ENCODE peak calls at places on chromosomes 6 and 20, in seven cellular contexts. O is CD4-positive, alpha-beta memory T cell; A is heart right ventricle; V is hepatocyte; Z is endothelial cell of umbilical vein; Q is cardiac muscle cell; F is PC-9. M is an unnamed sample.

GRCh38 chr20:23217023-23217422 is 130.9 kb upstream of the CD93 start:
- DNase-seq in A (no peak), V (no peak), Q (no peak), O (no peak), Z (no peak), F (no peak), M (no peak)

GRCh38 chr6:168219167-168219566 is 100.4 kb downstream of the DACT2 start:
- DNase-seq in A (peak; percentile 39), Q (no peak), F (no peak), O (no peak), V (no peak), Z (no peak), M (no peak)

GRCh38 chr20:49508435-49509199 is 26.1 kb upstream of the KCNB1 start:
- DNase-seq in A (no peak), Z (peak; percentile 44), Q (peak; percentile 60), O (no peak), V (peak; percentile 72), F (no peak), M (no peak)

GRCh38 chr6:125267806-125268523 is 33.8 kb downstream of the HDDC2 start:
- DNase-seq in Z (peak; percentile 6), Q (no peak), O (no peak), F (no peak), A (no peak), V (no peak), M (no peak)

GRCh38 chr6:42093582-42094329 is 43.4 kb downstream of the TAF8 start:
- DNase-seq in Z (no peak), V (peak; percentile 42), F (peak; percentile 55), O (no peak), A (peak; percentile 43), Q (peak; percentile 25), M (no peak)

GRCh38 chr20:46401478-46401860 is 4.9 kb downstream of the ELMO2 start:
- DNase-seq in V (no peak), F (no peak), Q (no peak), A (no peak), Z (no peak), O (no peak), M (no peak)

GRCh38 chr6:9766240-9766915 is 648.5 kb downstream of the TFAP2A start:
- DNase-seq in Z (peak; percentile 82), V (peak; percentile 28), O (no peak), A (no peak), F (peak; percentile 35), Q (no peak), M (peak; percentile 59)

GRCh38 chr6:159969204-159969912 is 476 bp downstream of the IGF2R start:
- DNase-seq in F (peak; percentile 17), O (peak; percentile 57), Q (peak; percentile 66), A (peak; percentile 48), V (peak; percentile 62), Z (peak; percentile 33), M (no peak)

GRCh38 chr6:37690964-37691735 is 6.5 kb downstream of the MDGA1 start:
- DNase-seq in A (no peak), F (no peak), O (no peak), V (no peak), Z (no peak), Q (no peak), M (no peak)

GRCh38 chr6:150573041-150573681 is 26.5 kb upstream of the PLEKHG1 start:
- DNase-seq in A (no peak), O (no peak), V (peak; percentile 41), F (no peak), Z (no peak), Q (peak; percentile 32), M (no peak)

GRCh38 chr6:133548409-133548808 is 307.3 kb downstream of the EYA4 start:
- DNase-seq in F (no peak), A (no peak), Q (peak; percentile 51), Z (no peak), O (no peak), V (peak; percentile 46), M (peak; percentile 22)

GRCh38 chr6:145067430-145067829 is 667.9 kb downstream of the EPM2A start:
- DNase-seq in Q (no peak), F (no peak), Z (no peak), V (no peak), O (no peak), A (no peak), M (no peak)

GRCh38 chr20:49790077-49790798 is 22.4 kb upstream of the SLC9A8 start:
- DNase-seq in Z (peak; percentile 87), O (no peak), Q (no peak), A (peak; percentile 40), F (peak; percentile 33), V (peak; percentile 65), M (no peak)

GRCh38 chr20:4322499-4322898 is 307.1 kb upstream of the RNF24 start:
- DNase-seq in V (no peak), Z (no peak), O (no peak), F (no peak), A (no peak), Q (no peak), M (no peak)

GRCh38 chr20:60512436-60512835 is 554.2 kb downstream of the CDH26 start:
- DNase-seq in O (no peak), F (no peak), A (no peak), Z (no peak), Q (no peak), V (no peak), M (no peak)

GRCh38 chr6:47759364-47759763 is 22.5 kb upstream of the OPN5 start:
- DNase-seq in F (no peak), Q (no peak), A (no peak), Z (no peak), O (no peak), V (no peak), M (no peak)

GRCh38 chr20:50916257-50916656 is 15.0 kb downstream of the ADNP start:
- DNase-seq in Q (peak; percentile 78), A (no peak), O (no peak), V (peak; percentile 88), Z (peak; percentile 51), F (no peak), M (no peak)

DNA sequence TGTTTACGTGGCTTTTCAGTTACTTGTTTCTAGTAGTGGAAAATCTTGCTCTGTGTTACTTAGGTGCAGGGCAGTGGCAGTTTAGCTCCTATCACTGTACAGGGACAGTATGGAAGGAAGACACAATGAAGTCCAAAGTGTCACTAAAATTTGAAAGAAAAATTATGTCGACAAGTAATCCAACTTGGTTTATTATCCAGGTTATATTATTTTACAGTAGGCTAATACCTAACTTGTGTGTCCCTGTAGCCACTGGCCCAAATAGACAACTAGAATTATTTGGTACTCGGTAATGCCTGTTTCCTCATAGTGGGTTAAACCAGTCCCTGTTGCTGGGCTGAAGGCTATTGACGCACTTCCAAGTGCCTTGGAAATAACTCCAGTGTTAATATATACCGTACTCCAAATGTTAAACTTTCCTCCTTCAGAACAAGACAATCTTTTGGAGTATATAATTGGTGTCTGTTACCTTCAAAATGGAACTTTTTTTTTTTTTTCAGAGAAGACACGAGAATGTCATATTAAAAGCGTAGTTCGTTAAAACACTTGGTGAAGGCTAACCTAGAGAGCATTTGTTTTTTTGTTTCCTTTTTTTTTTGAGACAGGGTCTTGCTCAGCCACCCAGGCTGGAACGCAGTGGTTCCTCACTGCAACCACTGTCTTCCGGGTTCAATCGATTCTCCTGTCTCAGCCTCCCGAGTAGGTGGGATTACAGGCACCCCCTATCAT is 4.7 kb downstream of the JARID2 start:
- DNase-seq in Q (no peak), A (no peak), O (no peak), V (no peak), F (no peak), Z (no peak), M (no peak)
- H3K4me3 ChIP-seq in Q (no peak overlapping the region), A (no peak overlapping the region), O (no peak overlapping the region), V (no peak overlapping the region), F (peak overlapping the region; percentile 64), Z (no peak overlapping the region), M (no peak overlapping the region)

GRCh38 chr6:105676837-105677236 is 274.0 kb upstream of the PREP start:
- DNase-seq in Z (no peak), V (no peak), A (no peak), F (no peak), O (no peak), Q (no peak), M (no peak)

GRCh38 chr6:105675715-105676397 is 273.0 kb upstream of the PREP start:
- DNase-seq in O (no peak), Z (no peak), A (no peak), Q (no peak), F (no peak), V (peak; percentile 12), M (peak; percentile 2)

GRCh38 chr6:105680131-105680530 is 277.2 kb upstream of the PREP start:
- DNase-seq in Z (no peak), A (no peak), V (no peak), F (no peak), Q (no peak), O (no peak), M (no peak)

GRCh38 chr6:105678516-105678915 is 275.6 kb upstream of the PREP start:
- DNase-seq in Z (no peak), V (peak; percentile 25), Q (no peak), O (no peak), F (no peak), A (no peak), M (no peak)

DNA sequence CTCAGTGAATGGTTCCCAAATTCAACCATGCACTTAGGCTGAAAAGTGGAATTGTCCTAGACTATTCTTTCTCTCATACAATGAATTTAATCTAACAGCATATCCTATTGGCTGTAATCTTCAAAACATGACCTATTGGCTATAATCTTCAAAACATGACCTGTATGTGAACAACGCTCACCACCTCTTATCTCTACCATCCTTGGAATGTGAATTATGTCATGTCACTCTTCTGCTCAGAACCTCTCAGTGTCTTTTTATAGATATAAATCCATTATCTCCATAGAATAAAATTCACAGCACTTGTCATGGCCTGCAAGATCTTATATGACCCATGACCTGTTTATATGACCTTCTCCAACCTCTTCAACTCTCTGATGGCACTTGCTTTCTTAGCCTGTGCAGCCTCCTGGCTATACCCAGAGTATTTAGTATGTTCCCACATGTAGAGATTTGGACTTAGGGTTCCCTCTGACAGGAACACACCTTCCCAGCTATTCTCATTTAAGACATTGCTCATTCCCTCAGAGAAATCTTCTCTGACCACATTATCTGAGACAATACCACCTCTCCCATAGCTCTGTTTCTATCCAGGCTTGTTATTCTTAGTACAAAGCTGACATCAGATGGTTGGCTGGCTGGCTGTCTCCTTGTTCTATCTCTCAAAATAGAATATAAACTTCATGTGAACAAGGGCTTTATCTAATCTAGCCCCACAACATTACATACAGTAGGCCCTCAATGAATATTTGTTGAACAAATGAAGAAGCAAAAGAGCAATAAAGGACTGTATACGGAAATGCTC is 275.0 kb upstream of the PREP start:
- DNase-seq in Q (no peak), F (no peak), O (no peak), Z (no peak), V (no peak), A (no peak), M (no peak)
- H3K4me3 ChIP-seq in Q (no peak overlapping the region), F (no peak overlapping the region), O (no peak overlapping the region), Z (no peak overlapping the region), V (no peak overlapping the region), A (no peak overlapping the region), M (no peak overlapping the region)

DNA sequence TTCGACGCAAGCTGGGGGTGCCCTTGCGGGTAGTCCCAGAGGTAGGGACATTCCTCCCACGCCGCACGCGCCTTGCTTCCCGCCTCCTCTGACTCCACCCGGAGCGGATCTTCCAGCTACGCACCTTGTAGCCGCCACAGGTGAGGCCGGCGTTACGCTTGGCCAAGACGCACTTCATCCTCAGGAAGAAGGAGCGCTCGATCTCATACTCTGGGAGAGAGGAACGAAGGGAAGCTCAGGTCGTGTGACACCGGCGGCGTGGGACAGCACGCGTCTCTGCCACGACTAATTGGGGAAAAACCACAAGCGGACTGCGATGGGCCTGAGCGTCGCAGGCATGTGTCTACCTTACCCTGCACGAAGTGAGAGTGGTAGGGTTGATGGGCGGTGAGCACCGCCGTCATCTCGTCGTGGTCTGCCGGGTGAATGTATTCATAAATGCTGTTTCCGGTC is 15.5 kb downstream of the SIM1 start:
- DNase-seq in Q (no peak), A (no peak), V (no peak), Z (no peak), F (no peak), O (no peak), M (no peak)
- H3K4me3 ChIP-seq in Q (no peak overlapping the region), A (no peak overlapping the region), V (no peak overlapping the region), Z (no peak overlapping the region), F (no peak overlapping the region), O (no peak overlapping the region), M (no peak overlapping the region)

GRCh38 chr6:90294008-90294511 is 2.6 kb downstream of the BACH2 start:
- DNase-seq in V (no peak), O (no peak), Q (no peak), A (no peak), Z (no peak), F (no peak), M (no peak)
- H3K4me3 ChIP-seq in V (no peak overlapping the region), O (peak overlapping the region; percentile 81), Q (peak overlapping the region; percentile 87), A (no peak overlapping the region), Z (no peak overlapping the region), F (no peak overlapping the region), M (no peak overlapping the region)

M was measured in epithelial cell of proximal tubule.